ENCODE peak calls at places on chromosomes 12 and 14, in ten cellular contexts. Z, N, Q, R, L, B, W, U, H and E are unnamed samples.

GRCh38 chr12:4274960-4275868 is 1.7 kb downstream of the CCND2 start:
- DNase-seq in Z (peak), N (no peak), Q (peak), R (no peak), L (no peak), B (peak), W (no peak), U (no peak), H (peak), E (peak)

GRCh38 chr12:112126916-112127315 is 1.6 kb downstream of the TRAFD1 start:
- DNase-seq in Z (no peak), N (no peak), Q (no peak), R (no peak), L (no peak), B (no peak), W (no peak), U (no peak), H (peak), E (no peak)

GRCh38 chr12:123602651-123603195 is 824 bp downstream of the DDX55 start:
- DNase-seq in Z (peak), N (no peak), Q (no peak), R (no peak), L (peak), B (peak), W (no peak), U (no peak), H (no peak), E (no peak)

GRCh38 chr12:103800252-103800771 is 40.7 kb downstream of the NT5DC3 start:
- DNase-seq in Z (peak), N (peak), Q (no peak), R (peak), L (no peak), B (peak), W (no peak), U (no peak), H (peak), E (no peak)

GRCh38 chr12:78584695-78585094 is 279.9 kb upstream of the SYT1 start:
- DNase-seq in Z (peak), N (no peak), Q (peak), R (peak), L (no peak), B (peak), W (no peak), U (peak), H (peak), E (peak)

GRCh38 chr14:49546766-49547165 is 39.4 kb downstream of the RPS29 start:
- DNase-seq in Z (no peak), N (no peak), Q (no peak), R (no peak), L (no peak), B (no peak), W (no peak), U (peak), H (no peak), E (no peak)

GRCh38 chr14:101200008-101200649 is 296.6 kb upstream of the RTL1 start:
- DNase-seq in Z (no peak), N (no peak), Q (no peak), R (no peak), L (no peak), B (no peak), W (no peak), U (no peak), H (no peak), E (peak)

GRCh38 chr12:117521327-117521726 is 159.9 kb upstream of the NOS1 start:
- DNase-seq in Z (no peak), N (no peak), Q (no peak), R (no peak), L (no peak), B (no peak), W (no peak), U (no peak), H (no peak), E (no peak)

GRCh38 chr14:64688801-64689200 is 15.4 kb upstream of the PLEKHG3 start:
- DNase-seq in Z (peak), N (peak), Q (no peak), R (no peak), L (no peak), B (no peak), W (no peak), U (no peak), H (no peak), E (no peak)

GRCh38 chr12:15646586-15646985 is 142.6 kb downstream of the EPS8 start:
- DNase-seq in Z (no peak), N (no peak), Q (no peak), R (no peak), L (no peak), B (no peak), W (no peak), U (no peak), H (peak), E (no peak)

GRCh38 chr12:13144266-13144828 is 40.9 kb upstream of the GSG1 start:
- DNase-seq in Z (no peak), N (no peak), Q (no peak), R (no peak), L (no peak), B (no peak), W (no peak), U (no peak), H (no peak), E (no peak)

GRCh38 chr12:8698830-8699330 is 1.1 kb downstream of the RIMKLB start:
- DNase-seq in Z (no peak), N (no peak), Q (no peak), R (no peak), L (no peak), B (no peak), W (no peak), U (no peak), H (peak), E (no peak)

GRCh38 chr12:131085816-131086591 is 132.3 kb downstream of the ADGRD1 start:
- DNase-seq in Z (no peak), N (no peak), Q (no peak), R (no peak), L (peak), B (no peak), W (no peak), U (no peak), H (no peak), E (no peak)

GRCh38 chr12:6570264-6570887 is 2.3 kb upstream of the NOP2 start:
- DNase-seq in Z (no peak), N (peak), Q (peak), R (peak), L (peak), B (peak), W (peak), U (peak), H (no peak), E (peak)

GRCh38 chr14:91985008-91985407 is 37.5 kb upstream of the FBLN5 start:
- DNase-seq in Z (peak), N (no peak), Q (no peak), R (no peak), L (no peak), B (no peak), W (no peak), U (peak), H (peak), E (no peak)

GRCh38 chr12:75656650-75657049 is 145.2 kb upstream of the KRR1 start:
- DNase-seq in Z (peak), N (peak), Q (no peak), R (peak), L (no peak), B (no peak), W (no peak), U (peak), H (peak), E (no peak)

GRCh38 chr14:65303902-65304222 is 108.7 kb upstream of the FUT8 start:
- DNase-seq in Z (no peak), N (no peak), Q (no peak), R (no peak), L (no peak), B (no peak), W (no peak), U (no peak), H (no peak), E (no peak)

GRCh38 chr14:51828017-51828797 is 32.2 kb upstream of the GNG2 start:
- DNase-seq in Z (peak), N (peak), Q (no peak), R (no peak), L (peak), B (no peak), W (peak), U (peak), H (peak), E (no peak)

GRCh38 chr12:11540615-11541014 is 108.9 kb upstream of the ETV6 start:
- DNase-seq in Z (no peak), N (no peak), Q (no peak), R (no peak), L (no peak), B (no peak), W (no peak), U (no peak), H (no peak), E (no peak)

GRCh38 chr14:104373055-104373854 is 206.3 kb upstream of the C14orf180 start:
- DNase-seq in Z (no peak), N (no peak), Q (no peak), R (no peak), L (no peak), B (no peak), W (no peak), U (no peak), H (no peak), E (no peak)

GRCh38 chr14:85534435-85534834 is 4.5 kb downstream of the FLRT2 start:
- DNase-seq in Z (peak), N (no peak), Q (peak), R (no peak), L (no peak), B (no peak), W (no peak), U (no peak), H (peak), E (peak)

GRCh38 chr12:1377681-1378080 is 216.7 kb downstream of the FBXL14 start:
- DNase-seq in Z (no peak), N (no peak), Q (no peak), R (peak), L (no peak), B (no peak), W (no peak), U (no peak), H (no peak), E (no peak)

GRCh38 chr12:50642035-50642451 is 121.9 kb upstream of the ATF1 start:
- DNase-seq in Z (peak), N (peak), Q (no peak), R (peak), L (no peak), B (peak), W (peak), U (peak), H (peak), E (no peak)

DNA sequence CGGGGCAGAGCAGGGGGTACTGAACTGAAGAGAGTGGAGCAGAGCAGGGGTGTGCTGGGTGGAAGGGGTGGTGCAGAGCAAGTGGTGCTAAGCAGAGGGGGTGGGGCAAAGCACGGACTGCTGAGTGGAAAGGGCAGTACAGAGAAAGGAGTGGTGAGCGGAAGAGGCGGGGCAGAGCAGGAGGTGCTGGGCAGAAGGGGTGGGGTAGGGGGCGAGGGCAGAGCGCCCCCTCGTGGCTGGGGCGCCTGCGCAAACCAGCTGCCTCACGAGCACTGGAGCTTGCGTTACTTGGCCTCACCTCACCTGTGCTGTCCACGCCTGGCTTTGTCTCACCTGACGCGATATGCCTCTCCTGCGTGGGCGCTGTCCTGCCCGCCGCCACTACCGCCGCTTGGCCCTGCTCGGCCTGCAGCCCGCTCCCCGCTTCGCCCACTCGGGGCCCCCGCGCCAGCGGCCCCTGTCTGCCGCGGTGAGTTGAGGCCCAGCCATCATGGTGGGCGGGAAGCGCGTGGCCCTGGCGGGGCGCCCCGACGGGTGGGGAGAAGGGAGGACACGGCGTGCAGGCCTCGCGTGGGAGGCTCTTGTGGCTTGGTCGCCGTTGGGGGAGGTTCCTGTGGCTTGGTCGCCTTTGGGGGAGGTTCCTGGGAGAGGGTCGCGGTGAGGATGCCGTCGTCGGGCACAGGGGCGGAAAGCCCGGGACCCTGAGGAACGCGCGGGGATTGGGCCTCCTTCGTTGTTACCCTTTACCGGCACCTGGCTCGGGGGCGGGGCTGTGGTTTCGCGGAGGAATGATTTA is at the start of gene COX8C:
- DNase-seq in Z (no peak), N (no peak), Q (peak), R (no peak), L (no peak), B (peak), W (no peak), U (no peak), H (no peak), E (peak)
- H3K4me2 ChIP-seq in Z (no peak), N (no peak), Q (no peak), R (no peak), L (no peak), B (no peak), W (no peak), U (no peak), H (no peak), E (no peak)

GRCh38 chr14:74401504-74402241 is 24.3 kb downstream of the SYNDIG1L start:
- DNase-seq in Z (no peak), N (peak), Q (peak), R (no peak), L (peak), B (peak), W (no peak), U (no peak), H (no peak), E (peak)

GRCh38 chr14:74402264-74403251 is 23.5 kb downstream of the SYNDIG1L start:
- DNase-seq in Z (no peak), N (no peak), Q (no peak), R (no peak), L (no peak), B (no peak), W (no peak), U (no peak), H (no peak), E (no peak)

GRCh38 chr14:74400919-74401503 is 25.0 kb downstream of the SYNDIG1L start:
- DNase-seq in Z (no peak), N (no peak), Q (peak), R (no peak), L (no peak), B (no peak), W (no peak), U (no peak), H (no peak), E (no peak)

GRCh38 chr14:74403619-74404417 is 22.2 kb downstream of the SYNDIG1L start:
- DNase-seq in Z (no peak), N (no peak), Q (no peak), R (no peak), L (no peak), B (no peak), W (no peak), U (no peak), H (no peak), E (no peak)

DNA sequence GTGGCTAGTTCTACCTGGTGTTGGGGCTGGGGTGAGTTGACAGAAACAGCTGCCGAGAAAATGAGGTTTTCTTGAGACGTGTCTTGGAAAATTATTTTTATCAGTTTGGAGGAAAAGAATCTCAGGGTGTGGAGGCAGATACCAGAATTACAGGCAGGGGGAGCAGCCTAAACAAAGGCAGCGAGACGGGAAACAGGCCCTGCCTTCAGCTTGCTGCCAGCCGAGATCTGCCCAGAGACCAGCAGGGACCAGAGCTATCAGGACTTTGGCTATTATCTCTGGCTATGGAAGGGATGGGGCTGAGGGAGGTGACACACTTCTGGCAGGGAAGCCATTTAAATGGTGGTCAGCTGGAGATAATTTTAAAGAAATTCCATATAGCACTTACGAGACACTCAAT is 25.7 kb downstream of the SYNDIG1L start:
- DNase-seq in Z (no peak), N (no peak), Q (peak), R (no peak), L (no peak), B (no peak), W (peak), U (no peak), H (no peak), E (peak)
- TF ChIP-seq CTCF in Z (no peak), N (peak), Q (peak), R (no peak), L (peak), B (peak), W (no peak), U (no peak), H (no peak), E (peak)

DNA sequence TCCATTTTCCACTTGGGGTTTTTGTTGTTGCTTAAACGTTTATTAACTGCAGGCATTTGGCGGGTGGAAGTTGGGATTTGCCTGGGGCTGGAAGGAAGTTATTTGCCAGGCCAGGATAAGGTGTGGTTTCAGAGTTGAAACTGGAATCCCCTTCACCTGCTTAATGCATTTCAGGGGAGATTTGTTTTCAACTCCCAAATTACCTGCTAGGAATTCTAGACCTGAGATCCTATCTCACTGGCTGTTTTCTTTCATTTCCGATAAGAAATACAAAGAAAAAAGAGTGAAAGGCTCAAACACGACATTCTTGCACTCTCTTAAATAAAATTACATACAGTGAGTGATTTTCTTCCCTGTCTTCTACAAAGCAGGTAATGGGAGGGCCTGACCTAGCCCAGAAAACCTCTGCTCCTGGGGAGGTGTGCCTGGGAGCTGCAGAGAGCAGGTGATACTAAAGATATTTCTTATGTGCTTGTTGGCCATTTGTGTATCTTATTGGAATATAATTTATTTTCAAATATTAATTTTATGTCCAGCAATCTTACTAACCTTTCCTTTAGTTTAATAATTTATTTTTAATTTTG is 278.2 kb downstream of the ZFP36L1 start:
- DNase-seq in Z (peak), N (peak), Q (no peak), R (no peak), L (no peak), B (no peak), W (no peak), U (peak), H (no peak), E (no peak)
- H3K4me2 ChIP-seq in Z (peak), N (peak), Q (no peak), R (no peak), L (no peak), B (no peak), W (no peak), U (peak), H (no peak), E (no peak)

GRCh38 chr14:94816113-94816512 is 46.2 kb upstream of the GSC start:
- DNase-seq in Z (no peak), N (no peak), Q (peak), R (no peak), L (no peak), B (no peak), W (no peak), U (no peak), H (no peak), E (peak)
- TF ChIP-seq CTCF in Z (no peak), N (no peak), Q (no peak), R (peak), L (no peak), B (no peak), W (no peak), U (no peak), H (no peak), E (peak)

GRCh38 chr14:102541771-102542170 is 32.2 kb upstream of the ANKRD9 start:
- DNase-seq in Z (no peak), N (no peak), Q (no peak), R (no peak), L (no peak), B (no peak), W (no peak), U (no peak), H (no peak), E (peak)

GRCh38 chr14:102545461-102546265 is 36.1 kb upstream of the ANKRD9 start:
- DNase-seq in Z (no peak), N (peak), Q (peak), R (peak), L (no peak), B (no peak), W (no peak), U (no peak), H (peak), E (peak)

GRCh38 chr14:102547067-102547466 is 37.5 kb upstream of the ANKRD9 start:
- DNase-seq in Z (no peak), N (no peak), Q (no peak), R (no peak), L (no peak), B (no peak), W (no peak), U (no peak), H (no peak), E (no peak)

GRCh38 chr14:102544745-102545460 is 35.3 kb upstream of the ANKRD9 start:
- DNase-seq in Z (no peak), N (peak), Q (peak), R (peak), L (no peak), B (no peak), W (no peak), U (no peak), H (no peak), E (no peak)

GRCh38 chr14:102544034-102544744 is 34.6 kb upstream of the ANKRD9 start:
- DNase-seq in Z (no peak), N (peak), Q (peak), R (peak), L (no peak), B (no peak), W (no peak), U (peak), H (no peak), E (peak)
- H3K4me2 ChIP-seq in Z (peak), N (peak), Q (peak), R (peak), L (no peak), B (no peak), W (peak), U (peak), H (no peak), E (peak)

DNA sequence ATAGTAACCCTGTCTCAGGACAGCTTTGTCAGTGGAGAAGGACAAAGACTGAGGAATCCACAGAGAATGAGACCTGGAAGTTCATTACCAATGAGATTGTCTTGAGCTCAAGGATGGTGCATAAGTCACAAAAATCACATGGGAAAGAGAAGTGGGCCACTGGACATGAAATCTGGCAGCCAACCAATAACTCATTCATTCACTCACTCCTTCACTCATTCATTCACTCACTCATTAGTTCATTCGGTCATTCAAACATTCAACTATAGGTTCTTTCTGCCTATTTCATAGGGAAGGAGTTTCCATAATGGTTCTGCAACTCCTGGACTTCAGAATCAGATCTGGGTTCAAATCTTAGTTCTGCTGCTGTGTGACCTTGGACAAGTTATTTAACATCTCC is 18.2 kb upstream of the WSCD2 start:
- DNase-seq in Z (no peak), N (no peak), Q (no peak), R (no peak), L (no peak), B (no peak), W (no peak), U (no peak), H (no peak), E (no peak)
- TF ChIP-seq CTCF in Z (no peak), N (no peak), Q (no peak), R (no peak), L (no peak), B (no peak), W (no peak), U (no peak), H (no peak), E (no peak)

DNA sequence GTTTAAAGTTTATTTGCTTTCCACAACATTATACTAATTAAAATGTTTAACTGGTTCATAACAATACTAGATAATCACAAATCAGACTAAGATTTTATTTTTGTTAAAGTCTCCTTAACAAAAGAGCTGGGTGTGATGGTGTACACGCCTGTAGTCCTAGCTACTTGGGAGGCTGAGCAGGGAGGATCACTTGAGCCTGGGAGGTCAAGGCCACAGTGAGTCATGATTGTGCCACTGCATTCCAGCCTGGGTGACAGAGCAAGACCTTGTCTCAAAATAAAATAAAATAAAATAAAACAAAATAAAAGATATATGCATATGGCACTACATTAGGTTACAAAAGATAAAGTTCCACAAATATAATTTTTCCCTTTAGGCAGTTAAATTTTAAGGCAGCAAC is 5.6 kb downstream of the MIS18BP1 start:
- DNase-seq in Z (no peak), N (no peak), Q (no peak), R (peak), L (no peak), B (no peak), W (no peak), U (no peak), H (no peak), E (no peak)
- H3K4me2 ChIP-seq in Z (no peak), N (no peak), Q (no peak), R (no peak), L (no peak), B (no peak), W (peak), U (no peak), H (no peak), E (no peak)